ENCODE peak calls at places on chromosomes 1 and 21, in seven cellular contexts. R is GM12892, P is body of pancreas, L is A549, S is NB4, F is K562, Y is esophagus muscularis mucosa. T is an unnamed sample.

GRCh38 chr1:224482619-224483018 is 48.0 kb upstream of the WDR26 start:
- DNase-seq in R (no peak), P (no peak), L (no peak), S (no peak), F (no peak), Y (no peak), T (no peak)

GRCh38 chr21:36261459-36261858 is 58.5 kb upstream of the MORC3 start:
- DNase-seq in R (no peak), P (no peak), L (no peak), S (no peak), F (no peak), Y (no peak), T (no peak)

GRCh38 chr1:155978325-155978972 is at the start of gene ARHGEF2:
- DNase-seq in R (peak; percentile 92), P (peak; percentile 70), L (peak; percentile 80), S (peak; percentile 98), F (peak; percentile 90), Y (peak; percentile 96), T (peak; percentile 79)

GRCh38 chr21:40129809-40130208 is 262.6 kb downstream of the PCP4 start:
- DNase-seq in R (no peak), P (no peak), L (no peak), S (no peak), F (no peak), Y (no peak), T (no peak)

GRCh38 chr1:231040019-231040799 is at the start of gene FAM89A:
- DNase-seq in R (peak; percentile 71), P (peak; percentile 75), L (peak; percentile 46), S (peak; percentile 57), F (peak; percentile 99), Y (no peak), T (peak; percentile 91)

GRCh38 chr1:194273660-194274059 is 1087.2 kb upstream of the B3GALT2 start:
- DNase-seq in R (no peak), P (no peak), L (no peak), S (no peak), F (no peak), Y (no peak), T (no peak)

GRCh38 chr21:35643176-35643575 is 417.1 kb downstream of the SETD4 start:
- DNase-seq in R (no peak), P (no peak), L (no peak), S (no peak), F (no peak), Y (peak; percentile 74), T (no peak)

GRCh38 chr1:113976609-113977278 is 2.5 kb upstream of the OLFML3 start:
- DNase-seq in R (no peak), P (no peak), L (no peak), S (peak; percentile 75), F (peak; percentile 46), Y (no peak), T (no peak)

GRCh38 chr1:223006794-223007193 is 136.3 kb downstream of the TLR5 start:
- DNase-seq in R (no peak), P (no peak), L (no peak), S (no peak), F (no peak), Y (no peak), T (no peak)

GRCh38 chr21:35095859-35096291 is 46.8 kb upstream of the RUNX1 start:
- DNase-seq in R (no peak), P (no peak), L (no peak), S (no peak), F (no peak), Y (no peak), T (no peak)

GRCh38 chr1:53599461-53599860 is 139.5 kb downstream of the GLIS1 start:
- DNase-seq in R (no peak), P (peak; percentile 5), L (no peak), S (no peak), F (no peak), Y (no peak), T (no peak)

GRCh38 chr1:170700842-170701305 is 36.9 kb downstream of the PRRX1 start:
- DNase-seq in R (no peak), P (no peak), L (no peak), S (no peak), F (no peak), Y (no peak), T (no peak)

GRCh38 chr1:231206856-231207255 is 34.2 kb upstream of the GNPAT start:
- DNase-seq in R (no peak), P (no peak), L (peak; percentile 48), S (peak; percentile 17), F (no peak), Y (no peak), T (no peak)

GRCh38 chr1:10986525-10986890 is 25.9 kb upstream of the TARDBP start:
- DNase-seq in R (no peak), P (peak; percentile 42), L (no peak), S (no peak), F (no peak), Y (no peak), T (no peak)

GRCh38 chr1:229836324-229836723 is 210.3 kb downstream of the URB2 start:
- DNase-seq in R (no peak), P (no peak), L (no peak), S (peak; percentile 30), F (no peak), Y (no peak), T (no peak)

GRCh38 chr1:234970731-234971476 is 157.7 kb downstream of the TOMM20 start:
- DNase-seq in R (no peak), P (peak; percentile 79), L (no peak), S (peak; percentile 81), F (no peak), Y (no peak), T (peak; percentile 66)

GRCh38 chr1:116490588-116490987 is 80.2 kb downstream of the CD58 start:
- DNase-seq in R (no peak), P (no peak), L (no peak), S (no peak), F (no peak), Y (no peak), T (peak; percentile 8)

GRCh38 chr1:207073906-207074820 is 14.5 kb upstream of the C4BPB start:
- DNase-seq in R (no peak), P (no peak), L (no peak), S (no peak), F (no peak), Y (no peak), T (no peak)

DNA sequence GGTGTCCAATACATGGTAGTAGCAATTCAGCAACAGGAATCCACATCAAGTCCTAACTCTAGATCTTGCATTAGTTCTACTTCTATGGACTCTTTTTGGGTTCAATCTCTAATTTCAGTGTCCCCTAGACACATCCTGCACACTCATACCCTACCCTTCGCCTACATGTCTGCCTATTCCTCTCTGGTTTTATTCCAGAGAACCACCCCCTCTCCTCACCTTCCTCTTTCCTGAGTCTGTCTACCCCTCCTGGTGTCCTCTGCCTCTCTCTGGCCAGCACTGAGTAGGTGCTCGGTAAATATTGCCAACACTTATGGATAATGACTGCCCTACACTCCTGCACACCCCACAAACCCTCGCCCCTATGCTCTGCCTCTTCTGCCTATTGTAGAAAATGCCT is 9.5 kb downstream of the TAL1 start:
- DNase-seq in R (no peak), P (no peak), L (no peak), S (no peak), F (no peak), Y (no peak), T (no peak)
- TF ChIP-seq POLR2A in R (no peak), P (no peak), L (no peak), S (no peak), F (no peak), Y (no peak), T (no peak)

GRCh38 chr1:160580208-160580812 is 1.0 kb upstream of the CD84 start:
- DNase-seq in R (no peak), P (no peak), L (no peak), S (peak; percentile 46), F (no peak), Y (no peak), T (no peak)

GRCh38 chr1:160578694-160579191 is 553 bp downstream of the CD84 start:
- DNase-seq in R (no peak), P (no peak), L (no peak), S (peak; percentile 15), F (no peak), Y (no peak), T (no peak)

GRCh38 chr1:160578175-160578693 is 1.1 kb downstream of the CD84 start:
- DNase-seq in R (no peak), P (no peak), L (no peak), S (peak; percentile 28), F (no peak), Y (no peak), T (no peak)

GRCh38 chr1:160577661-160578060 is 1.6 kb downstream of the CD84 start:
- DNase-seq in R (no peak), P (no peak), L (no peak), S (no peak), F (no peak), Y (no peak), T (no peak)

DNA sequence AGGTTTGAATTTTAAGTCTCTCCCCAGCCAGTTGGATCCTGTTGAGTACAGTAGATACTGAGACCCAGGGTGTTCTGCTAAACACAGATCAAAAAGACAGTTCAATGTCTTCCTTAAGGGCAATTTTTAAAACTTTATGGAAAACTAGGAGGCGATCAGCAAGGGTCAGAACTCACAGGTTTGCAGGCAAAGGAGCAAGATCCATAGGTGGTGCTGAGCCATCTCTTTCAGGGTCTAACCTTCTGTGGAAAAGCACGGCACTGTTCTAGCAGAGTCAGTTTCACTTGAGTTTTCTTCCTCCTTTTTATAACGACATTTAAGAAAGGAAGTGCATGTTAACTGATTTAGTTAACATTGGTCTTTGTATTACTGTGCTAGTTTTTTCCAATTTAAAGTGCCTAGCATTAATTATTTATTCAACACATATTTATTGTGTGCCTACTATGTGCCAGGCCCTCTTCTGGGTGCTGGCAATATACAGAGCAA is at the start of gene CD84:
- DNase-seq in R (no peak), P (no peak), L (no peak), S (peak; percentile 53), F (no peak), Y (no peak), T (no peak)
- TF ChIP-seq POLR2A in R (peak; percentile 46), P (no peak), L (no peak), S (peak; percentile 22), F (no peak), Y (no peak), T (no peak)

DNA sequence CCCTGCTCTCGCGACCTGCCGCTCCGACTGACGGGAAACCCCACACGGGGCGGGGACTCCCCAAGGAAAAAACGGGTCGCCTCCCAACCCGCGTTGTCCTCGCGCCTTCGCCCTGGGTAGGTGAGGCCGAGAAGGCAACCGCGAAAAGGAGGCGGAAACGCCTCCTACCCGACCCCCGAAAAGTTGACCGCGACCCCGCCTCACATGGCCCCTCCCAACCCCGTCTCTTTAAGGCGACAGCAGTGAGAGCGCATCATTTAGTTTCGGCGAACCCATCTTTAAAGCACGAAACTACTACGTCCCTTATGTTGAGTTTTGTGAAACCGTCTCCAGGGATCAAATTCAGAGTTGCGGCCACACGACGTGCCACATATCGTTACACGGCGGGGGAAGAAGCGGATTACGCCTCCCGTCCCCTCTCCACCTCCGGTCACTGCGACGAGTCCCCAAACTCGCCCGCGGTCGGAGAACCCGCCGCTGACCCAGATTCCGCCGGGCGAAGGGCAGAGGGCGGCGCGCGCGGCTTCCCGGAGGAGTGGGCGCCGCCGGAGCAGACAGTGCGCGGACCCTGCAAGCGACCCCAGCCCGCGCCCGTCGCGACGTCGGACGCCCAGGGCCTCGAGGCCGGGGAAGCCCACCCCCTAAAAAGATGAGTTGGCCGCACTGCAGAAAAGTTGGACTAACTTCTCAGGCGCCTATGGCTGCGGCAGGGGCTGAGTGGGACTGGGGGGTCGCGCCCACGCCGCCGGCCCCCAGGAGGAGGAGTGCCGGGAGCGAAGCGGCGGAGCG is 1.1 kb downstream of the ANP32E start:
- DNase-seq in R (peak; percentile 64), P (peak; percentile 76), L (peak; percentile 79), S (peak; percentile 95), F (peak; percentile 71), Y (peak; percentile 93), T (peak; percentile 83)
- TF ChIP-seq POLR2A in R (peak; percentile 87), P (peak; percentile 36), L (peak; percentile 2), S (peak; percentile 78), F (peak; percentile 88), Y (no peak), T (no peak)

GRCh38 chr21:46155514-46156377 is at the start of gene FTCD:
- DNase-seq in R (no peak), P (no peak), L (no peak), S (no peak), F (no peak), Y (no peak), T (no peak)
- TF ChIP-seq POLR2A in R (no peak), P (no peak), L (no peak), S (no peak), F (no peak), Y (no peak), T (no peak)

T was measured in lower leg skin.